ENCODE peak calls at places on chromosome 2, in five cellular contexts. T is cardiac muscle cell, Y is tibial artery, R is stomach, C is keratinocyte. N is an unnamed sample. For H3K9me3, the result is how much of the 10 kb centered on the place peaks cover.

GRCh38 chr2:228658998-228659397 is 477.5 kb upstream of the SPHKAP start:
- DNase-seq in T (no peak), Y (no peak), R (no peak), C (no peak), N (no peak)

GRCh38 chr2:36805635-36806224 is 109.2 kb downstream of the VIT start:
- DNase-seq in T (no peak), Y (no peak), R (no peak), C (no peak), N (no peak)

GRCh38 chr2:201344663-201345366 is 12.3 kb downstream of the FLACC1 start:
- DNase-seq in T (no peak), Y (no peak), R (no peak), C (no peak), N (no peak)

GRCh38 chr2:189783451-189783926 is 650 bp downstream of the ORMDL1 start:
- DNase-seq in T (peak), Y (no peak), R (no peak), C (no peak), N (no peak)

GRCh38 chr2:54757496-54757895 is 34.0 kb downstream of the EML6 start:
- DNase-seq in T (peak), Y (no peak), R (no peak), C (no peak), N (no peak)

GRCh38 chr2:139480251-139480650 is 700.1 kb upstream of the NXPH2 start:
- DNase-seq in T (no peak), Y (no peak), R (no peak), C (no peak), N (no peak)

GRCh38 chr2:17620841-17621240 is 80.3 kb downstream of the VSNL1 start:
- DNase-seq in T (no peak), Y (no peak), R (no peak), C (peak), N (no peak)

GRCh38 chr2:128734521-128735295 is 416.0 kb upstream of the HS6ST1 start:
- DNase-seq in T (no peak), Y (no peak), R (no peak), C (no peak), N (peak)

GRCh38 chr2:203870481-203870880 is 2.9 kb downstream of the CTLA4 start:
- DNase-seq in T (no peak), Y (no peak), R (no peak), C (no peak), N (no peak)

GRCh38 chr2:57180042-57180567 is 866.5 kb upstream of the VRK2 start:
- DNase-seq in T (no peak), Y (no peak), R (no peak), C (peak), N (no peak)

GRCh38 chr2:239203443-239204142 is 197.2 kb downstream of the HDAC4 start:
- DNase-seq in T (no peak), Y (no peak), R (no peak), C (no peak), N (no peak)

GRCh38 chr2:217332392-217332791 is 472.5 kb upstream of the TNP1 start:
- DNase-seq in T (no peak), Y (no peak), R (no peak), C (no peak), N (no peak)

GRCh38 chr2:187079901-187080300 is 230.9 kb upstream of the ZSWIM2 start:
- DNase-seq in T (no peak), Y (no peak), R (no peak), C (no peak), N (no peak)

GRCh38 chr2:189599245-189599644 is 18.7 kb upstream of the SLC40A1 start:
- DNase-seq in T (no peak), Y (no peak), R (no peak), C (no peak), N (no peak)

GRCh38 chr2:155310589-155310988 is 612.1 kb downstream of the KCNJ3 start:
- DNase-seq in T (peak), Y (no peak), R (no peak), C (no peak), N (no peak)

GRCh38 chr2:231780123-231780908 is 766 bp downstream of the PDE6D start:
- DNase-seq in T (peak), Y (no peak), R (no peak), C (no peak), N (no peak)

GRCh38 chr2:166573393-166573792 is 79.3 kb upstream of the SCN7A start:
- DNase-seq in T (peak), Y (no peak), R (no peak), C (no peak), N (no peak)

GRCh38 chr2:174344716-174345472 is 10.1 kb downstream of the SP9 start:
- DNase-seq in T (no peak), Y (no peak), R (no peak), C (peak), N (no peak)

GRCh38 chr2:88824951-88825350 is 133.5 kb downstream of the RPIA start:
- DNase-seq in T (no peak), Y (no peak), R (no peak), C (no peak), N (no peak)

GRCh38 chr2:100104718-100105677 is 37.4 kb downstream of the AFF3 start:
- DNase-seq in T (peak), Y (no peak), R (peak), C (no peak), N (no peak)

GRCh38 chr2:231602874-231603467 is 10.3 kb downstream of the TEX44 start:
- DNase-seq in T (no peak), Y (no peak), R (no peak), C (no peak), N (no peak)

GRCh38 chr2:45748239-45748638 is 96.8 kb downstream of the PRKCE start:
- DNase-seq in T (no peak), Y (no peak), R (no peak), C (no peak), N (no peak)

GRCh38 chr2:39640681-39641080 is 25.0 kb upstream of the TMEM178A start:
- DNase-seq in T (no peak), Y (no peak), R (no peak), C (no peak), N (no peak)

GRCh38 chr2:117127680-117128079 is 686.8 kb upstream of the DDX18 start:
- DNase-seq in T (no peak), Y (no peak), R (no peak), C (no peak), N (no peak)

GRCh38 chr2:58035352-58035751 is 11.3 kb upstream of the VRK2 start:
- DNase-seq in T (no peak), Y (no peak), R (no peak), C (no peak), N (no peak)

GRCh38 chr2:240425236-240425615 is 10.2 kb upstream of the GPC1 start:
- DNase-seq in T (no peak), Y (no peak), R (peak), C (no peak), N (peak)

GRCh38 chr2:240573071-240573515 is 4.8 kb downstream of the RNPEPL1 start:
- DNase-seq in T (no peak), Y (no peak), R (no peak), C (no peak), N (no peak)

GRCh38 chr2:226440119-226440917 is 359.3 kb downstream of the IRS1 start:
- DNase-seq in T (no peak), Y (no peak), R (no peak), C (no peak), N (no peak)

DNA sequence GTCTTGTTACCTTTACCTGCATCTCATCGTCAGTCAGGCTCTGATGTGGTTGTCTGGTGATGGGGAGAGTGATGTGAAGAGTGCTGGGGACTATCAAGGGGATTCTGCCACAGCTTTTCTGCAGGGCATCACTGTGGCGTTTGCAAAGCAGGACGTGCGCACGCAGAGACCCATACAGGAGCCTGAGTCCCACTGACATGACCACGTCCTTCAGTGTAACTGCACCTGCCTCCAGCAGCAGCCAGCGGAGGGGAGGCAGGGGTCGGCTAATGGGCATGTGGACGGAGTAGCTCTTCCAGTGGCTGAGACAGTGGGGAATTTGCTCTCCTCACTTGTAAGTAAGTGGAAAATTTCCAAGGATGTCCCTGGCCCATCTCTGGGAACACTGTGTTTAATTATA is 6.5 kb downstream of the ALKAL2 start:
- DNase-seq in T (no peak), Y (no peak), R (no peak), C (no peak), N (no peak)
- H3K9me3 ChIP-seq in T (under half), Y (under half), R (under half), C (under half), N (under half)

GRCh38 chr2:169010633-169011460 is 20.3 kb downstream of the ABCB11 start:
- DNase-seq in T (no peak), Y (no peak), R (no peak), C (no peak), N (no peak)
- H3K27ac ChIP-seq in T (peak), Y (no peak), R (no peak), C (no peak), N (no peak)

GRCh38 chr2:20515293-20516220 is 68.7 kb downstream of the RHOB start:
- DNase-seq in T (no peak), Y (no peak), R (no peak), C (no peak), N (no peak)
- H3K9me3 ChIP-seq in T (under half), Y (under half), R (under half), C (under half), N (under half)

DNA sequence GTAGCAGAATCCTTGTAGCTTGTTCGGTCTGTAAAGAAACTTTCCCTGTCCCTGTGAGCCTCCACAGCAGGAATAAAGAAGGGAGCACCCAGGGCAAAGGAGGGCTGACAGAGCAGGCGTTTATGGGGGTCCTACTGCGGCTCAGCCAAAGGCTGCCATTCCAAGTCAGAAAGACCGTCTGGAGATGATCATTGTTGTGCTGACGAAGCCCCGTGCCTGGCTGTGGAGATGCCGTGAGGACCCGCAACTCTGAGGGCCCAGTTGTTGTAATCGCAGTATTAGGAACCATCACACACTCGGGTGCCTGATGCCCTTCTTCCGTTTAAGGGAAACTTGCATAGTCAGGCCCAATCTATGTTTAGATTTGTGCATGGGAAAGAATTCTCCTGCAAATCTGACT is 16.9 kb upstream of the VWA3B start:
- DNase-seq in T (no peak), Y (no peak), R (no peak), C (no peak), N (no peak)
- H3K27ac ChIP-seq in T (no peak), Y (no peak), R (no peak), C (no peak), N (no peak)

GRCh38 chr2:214695789-214696188 is 113.7 kb downstream of the BARD1 start:
- DNase-seq in T (no peak), Y (no peak), R (no peak), C (no peak), N (no peak)
- H3K9me3 ChIP-seq in T (under half), Y (under half), R (under half), C (under half), N (under half)

GRCh38 chr2:38148501-38148900 is 72.5 kb upstream of the CYP1B1 start:
- DNase-seq in T (no peak), Y (peak), R (peak), C (no peak), N (no peak)
- H3K27ac ChIP-seq in T (no peak), Y (no peak), R (peak), C (no peak), N (no peak)

DNA sequence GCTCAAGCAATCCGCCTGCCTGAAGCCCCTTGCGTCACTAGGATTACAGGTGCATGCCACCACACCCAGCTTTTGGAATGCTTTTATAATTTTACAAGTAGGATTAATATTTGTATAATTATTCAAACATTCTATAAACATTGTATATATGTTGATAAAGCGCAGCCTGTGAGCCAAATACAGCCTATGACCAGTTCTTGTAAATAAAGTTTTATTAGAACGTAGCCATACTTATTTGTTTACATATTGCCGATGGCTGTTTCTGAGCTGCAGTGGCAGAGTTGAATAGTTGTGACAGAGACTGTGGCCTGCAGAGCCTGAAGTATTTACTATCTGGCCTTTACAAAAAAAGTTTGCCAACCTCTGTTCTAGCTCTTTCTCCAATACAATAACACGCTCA is 232.6 kb downstream of the OTX1 start:
- DNase-seq in T (no peak), Y (no peak), R (no peak), C (no peak), N (no peak)
- H3K9me3 ChIP-seq in T (under half), Y (under half), R (under half), C (under half), N (half or more)

GRCh38 chr2:207849443-207849842 is 79.7 kb upstream of the FZD5 start:
- DNase-seq in T (peak), Y (no peak), R (no peak), C (no peak), N (no peak)

GRCh38 chr2:207860685-207861084 is 91.0 kb upstream of the FZD5 start:
- DNase-seq in T (no peak), Y (no peak), R (no peak), C (no peak), N (no peak)

GRCh38 chr2:207855591-207855990 is 85.9 kb upstream of the FZD5 start:
- DNase-seq in T (no peak), Y (no peak), R (no peak), C (no peak), N (no peak)

GRCh38 chr2:207852791-207853190 is 83.1 kb upstream of the FZD5 start:
- DNase-seq in T (no peak), Y (no peak), R (no peak), C (no peak), N (no peak)

GRCh38 chr2:207854484-207855386 is 85.0 kb upstream of the FZD5 start:
- DNase-seq in T (no peak), Y (no peak), R (no peak), C (no peak), N (no peak)
- H3K27ac ChIP-seq in T (no peak), Y (no peak), R (no peak), C (no peak), N (no peak)

N was measured in ascending aorta.